ENCODE peak calls at places on chromosomes 13 and 19, in eight cellular contexts. R is psoas muscle, S is prostate gland, V is neural progenitor cell, K is heart right ventricle, L is left lung, B is brain microvascular endothelial cell, X is GM23248. F is an unnamed sample.
A peak's percentile ranks its signal among the peaks of the same experiment; 100 is the strongest.

GRCh38 chr19:29837448-29837961 is 25.7 kb downstream of the CCNE1 start:
- DNase-seq in R (no peak), S (no peak), V (no peak), K (no peak), L (no peak), B (no peak), X (no peak), F (no peak)

GRCh38 chr19:17965370-17966114 is 1.4 kb upstream of the KCNN1 start:
- DNase-seq in R (no peak), S (no peak), V (peak; percentile 36), K (no peak), L (no peak), B (no peak), X (no peak), F (no peak)

GRCh38 chr13:22736768-22737092 is 444.0 kb upstream of the SGCG start:
- DNase-seq in R (no peak), S (no peak), V (no peak), K (no peak), L (no peak), B (no peak), X (no peak), F (no peak)

GRCh38 chr19:925912-926594 is at the start of gene ARID3A:
- DNase-seq in R (no peak), S (peak; percentile 32), V (peak; percentile 73), K (peak; percentile 56), L (no peak), B (no peak), X (peak; percentile 83), F (peak; percentile 90)

GRCh38 chr13:102617697-102618350 is 21.0 kb downstream of the TPP2 start:
- DNase-seq in R (no peak), S (no peak), V (no peak), K (no peak), L (no peak), B (no peak), X (no peak), F (no peak)

GRCh38 chr13:63542704-63543215 is 2127.1 kb upstream of the PCDH20 start:
- DNase-seq in R (no peak), S (no peak), V (no peak), K (no peak), L (no peak), B (no peak), X (no peak), F (no peak)

GRCh38 chr13:85536706-85537105 is 262.5 kb downstream of the SLITRK6 start:
- DNase-seq in R (no peak), S (no peak), V (no peak), K (no peak), L (no peak), B (no peak), X (no peak), F (no peak)

GRCh38 chr19:33868821-33869412 is 72.2 kb downstream of the KCTD15 start:
- DNase-seq in R (peak; percentile 37), S (peak; percentile 43), V (peak; percentile 50), K (peak; percentile 50), L (no peak), B (no peak), X (peak; percentile 67), F (no peak)

GRCh38 chr13:39311619-39312018 is 273.4 kb downstream of the NHLRC3 start:
- DNase-seq in R (no peak), S (peak; percentile 5), V (no peak), K (no peak), L (no peak), B (no peak), X (peak; percentile 3), F (peak; percentile 79)

GRCh38 chr19:1291761-1292418 is 6.2 kb downstream of the EFNA2 start:
- DNase-seq in R (no peak), S (no peak), V (no peak), K (no peak), L (no peak), B (no peak), X (peak; percentile 37), F (no peak)

GRCh38 chr13:60590775-60591174 is 193.8 kb downstream of the TDRD3 start:
- DNase-seq in R (no peak), S (no peak), V (no peak), K (no peak), L (no peak), B (no peak), X (peak; percentile 21), F (no peak)

GRCh38 chr13:105971720-105972119 is 563.7 kb downstream of the EFNB2 start:
- DNase-seq in R (no peak), S (no peak), V (no peak), K (no peak), L (no peak), B (no peak), X (no peak), F (no peak)

GRCh38 chr13:98571955-98572662 is 4.8 kb downstream of the STK24 start:
- DNase-seq in R (peak; percentile 34), S (no peak), V (no peak), K (no peak), L (no peak), B (no peak), X (peak; percentile 82), F (no peak)

GRCh38 chr19:53530622-53531021 is 7.3 kb upstream of the ZNF331 start:
- DNase-seq in R (no peak), S (no peak), V (no peak), K (no peak), L (no peak), B (no peak), X (no peak), F (no peak)

GRCh38 chr13:29893438-29893837 is 43.0 kb upstream of the UBL3 start:
- DNase-seq in R (no peak), S (no peak), V (no peak), K (no peak), L (no peak), B (no peak), X (peak; percentile 15), F (no peak)

GRCh38 chr13:33349996-33350826 is 64.7 kb upstream of the STARD13 start:
- DNase-seq in R (peak; percentile 61), S (peak; percentile 7), V (peak; percentile 47), K (peak; percentile 68), L (peak; percentile 58), B (peak; percentile 23), X (peak; percentile 67), F (peak; percentile 85)

GRCh38 chr13:77509221-77509620 is 26.3 kb upstream of the SCEL start:
- DNase-seq in R (no peak), S (no peak), V (no peak), K (no peak), L (no peak), B (peak; percentile 65), X (peak; percentile 43), F (no peak)

GRCh38 chr19:33558846-33559245 is 37.3 kb upstream of the PEPD start:
- DNase-seq in R (no peak), S (peak; percentile 24), V (no peak), K (no peak), L (no peak), B (no peak), X (peak; percentile 14), F (no peak)

GRCh38 chr13:47117268-47117667 is 220.4 kb upstream of the HTR2A start:
- DNase-seq in R (no peak), S (no peak), V (no peak), K (no peak), L (no peak), B (peak; percentile 79), X (peak; percentile 82), F (no peak)

GRCh38 chr13:90386090-90386489 is 961.4 kb upstream of the MIR17HG start:
- DNase-seq in R (no peak), S (no peak), V (no peak), K (no peak), L (no peak), B (no peak), X (no peak), F (no peak)
- H3K27ac ChIP-seq in R (no peak overlapping the region), S (no peak overlapping the region), V (no peak overlapping the region), K (no peak overlapping the region), L (no peak overlapping the region), B (no peak overlapping the region), X (no peak overlapping the region), F (no peak overlapping the region)

GRCh38 chr13:75802161-75802560 is 166.0 kb downstream of the LMO7 start:
- DNase-seq in R (no peak), S (no peak), V (no peak), K (no peak), L (no peak), B (no peak), X (no peak), F (no peak)

GRCh38 chr13:75803175-75803611 is 167.1 kb downstream of the LMO7 start:
- DNase-seq in R (no peak), S (peak; percentile 78), V (no peak), K (no peak), L (no peak), B (no peak), X (no peak), F (no peak)

GRCh38 chr13:75801388-75801787 is 165.3 kb downstream of the LMO7 start:
- DNase-seq in R (no peak), S (no peak), V (no peak), K (no peak), L (no peak), B (peak; percentile 61), X (no peak), F (no peak)

GRCh38 chr13:75803982-75804381 is 167.9 kb downstream of the LMO7 start:
- DNase-seq in R (no peak), S (no peak), V (no peak), K (no peak), L (no peak), B (no peak), X (no peak), F (no peak)

DNA sequence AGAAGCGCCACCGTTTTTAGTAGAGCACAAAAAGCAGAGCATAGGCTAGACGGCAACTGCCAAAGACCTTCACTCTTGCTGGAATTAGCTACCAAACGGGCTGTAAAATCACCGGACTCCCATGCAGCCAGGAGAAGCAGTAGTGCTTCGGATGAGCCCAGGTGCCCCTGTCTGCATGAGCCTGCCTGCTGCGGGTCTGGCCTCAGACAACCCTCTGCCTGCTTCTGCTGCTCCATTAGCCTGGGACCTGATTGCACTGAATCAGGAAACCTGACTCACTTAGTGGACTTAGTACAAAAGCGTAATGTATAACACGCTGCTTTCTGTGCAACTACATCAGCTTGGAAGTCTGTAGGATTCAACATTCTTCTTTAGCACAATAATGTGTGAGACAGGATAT is 170.0 kb downstream of the LMO7 start:
- DNase-seq in R (no peak), S (no peak), V (no peak), K (no peak), L (no peak), B (no peak), X (no peak), F (no peak)
- H3K27ac ChIP-seq in R (no peak overlapping the region), S (no peak overlapping the region), V (no peak overlapping the region), K (no peak overlapping the region), L (no peak overlapping the region), B (no peak overlapping the region), X (no peak overlapping the region), F (peak overlapping the region; percentile 56)

GRCh38 chr19:42068756-42069571 is 1.0 kb downstream of the GRIK5 start:
- DNase-seq in R (no peak), S (no peak), V (peak; percentile 50), K (no peak), L (no peak), B (no peak), X (no peak), F (peak; percentile 66)
- H3K27ac ChIP-seq in R (no peak overlapping the region), S (peak overlapping the region; percentile 26), V (no peak overlapping the region), K (no peak overlapping the region), L (no peak overlapping the region), B (no peak overlapping the region), X (no peak overlapping the region), F (peak overlapping the region; percentile 58)

DNA sequence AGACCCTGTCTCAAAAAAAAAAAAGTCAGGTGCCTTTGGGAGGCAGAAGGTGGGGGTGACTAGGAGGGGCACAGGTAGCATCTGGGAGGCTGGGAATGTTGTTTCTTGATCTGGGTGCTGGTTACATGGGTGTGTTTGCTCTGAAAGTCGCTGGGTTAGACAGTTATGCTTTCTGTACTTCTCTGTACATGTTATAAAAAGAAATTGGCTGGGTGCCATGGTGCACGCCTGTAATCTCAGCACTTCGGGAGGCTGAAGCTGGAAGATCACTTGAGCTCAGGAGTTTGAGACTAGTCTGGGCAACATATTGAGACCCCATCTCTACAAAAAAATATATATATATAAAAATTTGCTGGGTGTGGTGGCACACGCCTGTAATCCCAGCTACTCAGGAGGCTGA is 15.1 kb downstream of the NOSIP start:
- DNase-seq in R (no peak), S (peak; percentile 59), V (no peak), K (no peak), L (no peak), B (no peak), X (no peak), F (no peak)
- H3K27ac ChIP-seq in R (peak overlapping the region; percentile 82), S (no peak overlapping the region), V (no peak overlapping the region), K (no peak overlapping the region), L (no peak overlapping the region), B (no peak overlapping the region), X (no peak overlapping the region), F (no peak overlapping the region)